ENCODE peak calls at places on chromosome 12, in six cellular contexts. L, H, P, J, X and A are unnamed samples.
A peak's percentile ranks its signal among the peaks of the same experiment; 100 is the strongest.

GRCh38 chr12:120181991-120182631 is 12.4 kb downstream of the GCN1 start:
- DNase-seq in X (peak; percentile 56), P (peak; percentile 74), J (no peak), L (no peak), H (no peak), A (peak; percentile 68)

GRCh38 chr12:59708059-59708458 is 112.2 kb downstream of the SLC16A7 start:
- DNase-seq in H (no peak), J (no peak), P (peak; percentile 77), X (no peak), L (no peak), A (peak; percentile 71)

GRCh38 chr12:98752726-98753125 is 107.6 kb downstream of the APAF1 start:
- DNase-seq in L (no peak), J (no peak), H (peak; percentile 24), P (peak; percentile 69), X (no peak), A (peak; percentile 82)

GRCh38 chr12:6950944-6951540 is at the start of gene PTPN6:
- DNase-seq in P (no peak), X (no peak), H (no peak), J (no peak), L (no peak), A (no peak)

GRCh38 chr12:131118366-131118765 is 164.7 kb downstream of the ADGRD1 start:
- DNase-seq in X (no peak), P (no peak), J (no peak), H (no peak), L (no peak), A (no peak)

GRCh38 chr12:124921200-124922008 is 7.0 kb upstream of the UBC start:
- DNase-seq in P (peak; percentile 66), X (peak; percentile 49), J (peak; percentile 26), L (no peak), H (no peak), A (peak; percentile 73)

GRCh38 chr12:109444263-109444662 is 32.8 kb downstream of the KCTD10 start:
- DNase-seq in L (no peak), H (no peak), J (no peak), X (no peak), P (no peak), A (no peak)

GRCh38 chr12:19223018-19223417 is 93.5 kb downstream of the PLEKHA5 start:
- DNase-seq in J (no peak), P (no peak), L (no peak), X (no peak), H (no peak), A (no peak)

GRCh38 chr12:49344486-49345047 is 2.1 kb upstream of the DNAJC22 start:
- DNase-seq in X (no peak), J (no peak), L (no peak), P (no peak), H (no peak), A (no peak)

GRCh38 chr12:116420476-116420875 is 138.7 kb upstream of the MAP1LC3B2 start:
- DNase-seq in P (no peak), J (no peak), X (no peak), H (no peak), L (no peak), A (no peak)

GRCh38 chr12:104357431-104357952 is 54.0 kb downstream of the EID3 start:
- DNase-seq in L (no peak), X (no peak), H (no peak), P (peak; percentile 80), J (no peak), A (peak; percentile 70)

GRCh38 chr12:13223176-13223806 is 26.8 kb downstream of the EMP1 start:
- DNase-seq in H (no peak), P (peak; percentile 93), L (peak; percentile 48), X (no peak), J (no peak), A (peak; percentile 97)

GRCh38 chr12:132289356-132290202 is 39.8 kb downstream of the GALNT9 start:
- DNase-seq in J (no peak), L (no peak), X (no peak), H (peak; percentile 36), P (no peak), A (no peak)

GRCh38 chr12:11765817-11766794 is 116.6 kb downstream of the ETV6 start:
- DNase-seq in L (no peak), P (peak; percentile 70), H (no peak), X (no peak), J (no peak), A (peak; percentile 89)

GRCh38 chr12:52335598-52336262 is 14.5 kb upstream of the KRT83 start:
- DNase-seq in L (peak; percentile 23), H (no peak), X (no peak), P (no peak), J (no peak), A (no peak)

GRCh38 chr12:113120670-113121370 is 14.7 kb downstream of the RASAL1 start:
- DNase-seq in P (no peak), X (no peak), J (no peak), L (peak; percentile 87), H (no peak), A (no peak)

GRCh38 chr12:109762071-109762672 is 48.5 kb downstream of the FAM222A start:
- DNase-seq in P (no peak), L (no peak), J (no peak), H (no peak), X (no peak), A (no peak)

GRCh38 chr12:99898645-99899044 is 86.1 kb downstream of the ANKS1B start:
- DNase-seq in X (no peak), L (no peak), J (no peak), H (no peak), P (no peak), A (no peak)

GRCh38 chr12:92396647-92397258 is 251.1 kb upstream of the BTG1 start:
- DNase-seq in H (no peak), L (no peak), J (no peak), X (no peak), P (peak; percentile 58), A (peak; percentile 82)

GRCh38 chr12:23008613-23009012 is 383.6 kb downstream of the ETNK1 start:
- DNase-seq in H (no peak), P (no peak), J (no peak), X (no peak), L (no peak), A (no peak)

GRCh38 chr12:64461634-64462414 is 9.9 kb downstream of the TBK1 start:
- DNase-seq in L (no peak), H (peak; percentile 9), X (no peak), P (peak; percentile 78), J (no peak), A (peak; percentile 95)

GRCh38 chr12:117450186-117450585 is 88.8 kb upstream of the NOS1 start:
- DNase-seq in P (no peak), J (no peak), X (no peak), L (no peak), H (no peak), A (no peak)

GRCh38 chr12:124827588-124828184 is 36.0 kb downstream of the SCARB1 start:
- DNase-seq in X (no peak), J (peak; percentile 58), H (no peak), L (no peak), P (no peak), A (no peak)

GRCh38 chr12:51973560-51973959 is 22.1 kb downstream of the ACVR1B start:
- DNase-seq in J (no peak), X (no peak), P (peak; percentile 50), L (no peak), H (no peak), A (peak; percentile 40)

GRCh38 chr12:49582840-49583239 is 14.9 kb upstream of the MCRS1 start:
- DNase-seq in X (no peak), L (no peak), H (no peak), J (no peak), P (peak; percentile 14), A (peak; percentile 13)

GRCh38 chr12:77940011-77940423 is 109.3 kb downstream of the NAV3 start:
- DNase-seq in P (peak; percentile 93), X (no peak), H (no peak), J (no peak), L (no peak), A (peak; percentile 92)

GRCh38 chr12:80847575-80847974 is 90.2 kb downstream of the LIN7A start:
- DNase-seq in X (no peak), L (peak; percentile 25), P (no peak), H (no peak), J (no peak), A (no peak)

GRCh38 chr12:96378319-96378718 is 21.9 kb downstream of the CDK17 start:
- DNase-seq in H (no peak), X (no peak), P (no peak), J (no peak), L (no peak), A (no peak)

GRCh38 chr12:25322918-25323773 is 72.4 kb upstream of the KRAS start:
- DNase-seq in X (no peak), J (no peak), P (peak; percentile 46), H (no peak), L (no peak), A (peak; percentile 60)

GRCh38 chr12:124162151-124163110 is 132.5 kb upstream of the RFLNA start:
- DNase-seq in P (no peak), L (no peak), H (no peak), J (no peak), X (no peak), A (no peak)

GRCh38 chr12:121711925-121712461 is 559 bp upstream of the TMEM120B start:
- DNase-seq in P (no peak), H (no peak), X (peak; percentile 52), L (peak; percentile 33), J (no peak), A (no peak)

GRCh38 chr12:130498589-130499385 is 161.1 kb downstream of the PIWIL1 start:
- DNase-seq in P (no peak), L (peak; percentile 26), J (no peak), H (peak; percentile 29), X (no peak), A (no peak)

GRCh38 chr12:115518-115917 is 49.0 kb downstream of the IQSEC3 start:
- DNase-seq in X (no peak), L (no peak), J (no peak), P (no peak), H (no peak), A (no peak)

GRCh38 chr12:54143233-54143986 is 45.4 kb downstream of the SMUG1 start:
- DNase-seq in X (no peak), H (no peak), P (no peak), L (no peak), J (no peak), A (no peak)